ENCODE peak calls at places on chromosome 10, in six cellular contexts. J, E, L, C, A and M are unnamed samples.

GRCh38 chr10:63456437-63457210 is 9.2 kb downstream of the JMJD1C start:
- DNase-seq in J (no peak), E (no peak), L (no peak), C (no peak), A (no peak), M (peak)

GRCh38 chr10:78718032-78718572 is 350.7 kb upstream of the ZMIZ1 start:
- DNase-seq in J (no peak), E (no peak), L (no peak), C (no peak), A (no peak), M (no peak)

GRCh38 chr10:113165643-113166042 is 215.6 kb downstream of the TCF7L2 start:
- DNase-seq in J (no peak), E (no peak), L (no peak), C (no peak), A (no peak), M (no peak)

GRCh38 chr10:77974396-77975074 is 48.0 kb upstream of the DLG5 start:
- DNase-seq in J (no peak), E (no peak), L (no peak), C (no peak), A (no peak), M (peak)

GRCh38 chr10:34702093-34702952 is 112.8 kb downstream of the PARD3 start:
- DNase-seq in J (no peak), E (no peak), L (no peak), C (no peak), A (no peak), M (peak)

GRCh38 chr10:88920198-88920597 is 32.4 kb downstream of the ACTA2 start:
- DNase-seq in J (no peak), E (no peak), L (no peak), C (no peak), A (no peak), M (no peak)

GRCh38 chr10:122847782-122848604 is 2.3 kb upstream of the CUZD1 start:
- DNase-seq in J (no peak), E (no peak), L (no peak), C (no peak), A (no peak), M (no peak)

GRCh38 chr10:126227762-126228134 is 160.5 kb downstream of the ADAM12 start:
- DNase-seq in J (no peak), E (no peak), L (peak), C (no peak), A (no peak), M (peak)

GRCh38 chr10:114801411-114801813 is 20.2 kb upstream of the FHIP2A start:
- DNase-seq in J (no peak), E (no peak), L (no peak), C (no peak), A (no peak), M (no peak)

GRCh38 chr10:69869291-69869841 is 67.7 kb downstream of the COL13A1 start:
- DNase-seq in J (no peak), E (no peak), L (peak), C (no peak), A (no peak), M (no peak)

GRCh38 chr10:110008518-110009339 is 945 bp downstream of the ADD3 start:
- DNase-seq in J (peak), E (no peak), L (peak), C (no peak), A (peak), M (no peak)

GRCh38 chr10:86506499-86506898 is 15.1 kb downstream of the WAPL start:
- DNase-seq in J (no peak), E (no peak), L (no peak), C (no peak), A (no peak), M (no peak)

GRCh38 chr10:119252051-119252465 is 44.7 kb downstream of the GRK5 start:
- DNase-seq in J (no peak), E (no peak), L (no peak), C (no peak), A (no peak), M (peak)

GRCh38 chr10:108911814-108912541 is 1011.3 kb downstream of the XPNPEP1 start:
- DNase-seq in J (peak), E (peak), L (no peak), C (no peak), A (no peak), M (no peak)

GRCh38 chr10:74320026-74320425 is 169.0 kb downstream of the ADK start:
- DNase-seq in J (no peak), E (no peak), L (no peak), C (no peak), A (no peak), M (no peak)

GRCh38 chr10:43128958-43129706 is 9.1 kb upstream of the CSGALNACT2 start:
- DNase-seq in J (no peak), E (no peak), L (peak), C (no peak), A (peak), M (no peak)

GRCh38 chr10:93813507-93814465 is 56.0 kb downstream of the LGI1 start:
- DNase-seq in J (peak), E (peak), L (peak), C (peak), A (peak), M (peak)

GRCh38 chr10:84329986-84330651 is 1.7 kb downstream of the CCSER2 start:
- DNase-seq in J (no peak), E (no peak), L (no peak), C (no peak), A (no peak), M (no peak)

GRCh38 chr10:114068054-114068707 is 24.5 kb downstream of the ADRB1 start:
- DNase-seq in J (no peak), E (no peak), L (no peak), C (no peak), A (no peak), M (no peak)